ENCODE peak calls at places on chromosomes 3 and 15, in four cellular contexts. H is tibial artery, P is endodermal cell, Q is heart left ventricle. V is an unnamed sample. For H3K36me3, the result is how much of the 10 kb centered on the place peaks cover.

GRCh38 chr3:50324351-50325144 is 2.0 kb upstream of the HYAL2 start:
- DNase-seq in H (peak), P (peak), Q (peak), V (peak)

GRCh38 chr3:155026999-155027591 is 53.0 kb upstream of the MME start:
- DNase-seq in H (no peak), P (no peak), Q (no peak), V (no peak)

GRCh38 chr3:95002665-95003064 is 939.8 kb downstream of the NSUN3 start:
- DNase-seq in H (no peak), P (no peak), Q (no peak), V (no peak)

GRCh38 chr3:74443102-74443501 is 171.4 kb downstream of the CNTN3 start:
- DNase-seq in H (no peak), P (no peak), Q (no peak), V (no peak)

GRCh38 chr15:82919231-82919886 is 33.2 kb downstream of the HOMER2 start:
- DNase-seq in H (peak), P (no peak), Q (peak), V (no peak)

GRCh38 chr3:135109681-135110080 is 314.6 kb downstream of the EPHB1 start:
- DNase-seq in H (no peak), P (no peak), Q (no peak), V (no peak)

GRCh38 chr3:184377882-184378445 is at the start of gene THPO:
- DNase-seq in H (no peak), P (peak), Q (peak), V (peak)

GRCh38 chr3:79767953-79768282 is at the start of gene ROBO1:
- DNase-seq in H (no peak), P (no peak), Q (no peak), V (no peak)

GRCh38 chr3:37174532-37175126 is at the start of gene LRRFIP2:
- DNase-seq in H (no peak), P (no peak), Q (no peak), V (peak)

GRCh38 chr3:34419801-34420200 is 621.4 kb downstream of the PDCD6IP start:
- DNase-seq in H (no peak), P (peak), Q (no peak), V (peak)

GRCh38 chr3:108461641-108462040 is 48.8 kb downstream of the MYH15 start:
- DNase-seq in H (no peak), P (no peak), Q (no peak), V (no peak)

GRCh38 chr3:178583963-178584575 is 47.8 kb downstream of the KCNMB2 start:
- DNase-seq in H (no peak), P (no peak), Q (no peak), V (no peak)

GRCh38 chr15:67048281-67049279 is 16.8 kb upstream of the SMAD3 start:
- DNase-seq in H (peak), P (no peak), Q (no peak), V (no peak)

GRCh38 chr15:66883322-66883911 is 181.4 kb downstream of the SMAD6 start:
- DNase-seq in H (peak), P (peak), Q (peak), V (no peak)

GRCh38 chr15:41279535-41280283 is 48.6 kb downstream of the CHP1 start:
- DNase-seq in H (no peak), P (no peak), Q (no peak), V (no peak)

GRCh38 chr3:190492966-190493365 is 20.9 kb upstream of the IL1RAP start:
- DNase-seq in H (no peak), P (no peak), Q (no peak), V (no peak)

GRCh38 chr15:90901799-90902655 is 1.1 kb upstream of the MAN2A2 start:
- DNase-seq in H (peak), P (peak), Q (peak), V (peak)

GRCh38 chr15:57296473-57297162 is 79.7 kb upstream of the CGNL1 start:
- DNase-seq in H (no peak), P (peak), Q (no peak), V (no peak)

GRCh38 chr15:58958811-58959210 is 25.3 kb upstream of the SLTM start:
- DNase-seq in H (no peak), P (no peak), Q (no peak), V (no peak)

GRCh38 chr3:126412841-126413692 is 18.4 kb downstream of the CFAP100 start:
- DNase-seq in H (peak), P (peak), Q (no peak), V (no peak)

GRCh38 chr3:12222765-12223485 is 64.2 kb upstream of the TIMP4 start:
- DNase-seq in H (no peak), P (no peak), Q (no peak), V (no peak)

GRCh38 chr3:170532573-170532972 is 53.3 kb downstream of the SLC7A14 start:
- DNase-seq in H (no peak), P (no peak), Q (no peak), V (no peak)

GRCh38 chr3:132854856-132855535 is 132.8 kb upstream of the NPHP3 start:
- DNase-seq in H (no peak), P (peak), Q (no peak), V (no peak)

GRCh38 chr15:91849749-91850161 is 3.8 kb upstream of the SLCO3A1 start:
- DNase-seq in H (no peak), P (no peak), Q (no peak), V (peak)

GRCh38 chr3:66508461-66508860 is 7.6 kb upstream of the LRIG1 start:
- DNase-seq in H (no peak), P (no peak), Q (no peak), V (no peak)

GRCh38 chr15:40259021-40259420 is 20.2 kb downstream of the PAK6 start:
- DNase-seq in H (no peak), P (no peak), Q (peak), V (no peak)

GRCh38 chr15:96335429-96335807 is 4.9 kb downstream of the NR2F2 start:
- DNase-seq in H (no peak), P (no peak), Q (no peak), V (no peak)

GRCh38 chr3:135034881-135035440 is 239.9 kb downstream of the EPHB1 start:
- DNase-seq in H (no peak), P (peak), Q (no peak), V (no peak)

GRCh38 chr3:78427303-78427702 is 1340.5 kb downstream of the ROBO1 start:
- DNase-seq in H (no peak), P (no peak), Q (no peak), V (no peak)

GRCh38 chr3:198071602-198072285 is 111.7 kb downstream of the LMLN start:
- DNase-seq in H (no peak), P (peak), Q (no peak), V (peak)

GRCh38 chr3:190229632-190230424 is 92.4 kb downstream of the CLDN1 start:
- DNase-seq in H (no peak), P (no peak), Q (no peak), V (no peak)

GRCh38 chr3:148957586-148957985 is 33.8 kb upstream of the GYG1 start:
- DNase-seq in H (no peak), P (peak), Q (no peak), V (peak)

GRCh38 chr3:10164546-10165393 is at the start of gene IRAK2:
- DNase-seq in H (peak), P (peak), Q (peak), V (no peak)

GRCh38 chr15:93141373-93141790 is 52.4 kb upstream of the RGMA start:
- DNase-seq in H (no peak), P (no peak), Q (no peak), V (no peak)

GRCh38 chr15:64969401-64969800 is 20.3 kb downstream of the SPG21 start:
- DNase-seq in H (no peak), P (no peak), Q (no peak), V (no peak)

GRCh38 chr15:86021281-86022264 is 58.1 kb upstream of the AGBL1 start:
- DNase-seq in H (no peak), P (no peak), Q (no peak), V (no peak)

GRCh38 chr3:53092216-53092615 is 38.0 kb downstream of the RFT1 start:
- DNase-seq in H (no peak), P (no peak), Q (no peak), V (no peak)

GRCh38 chr3:53092942-53093341 is 37.3 kb downstream of the RFT1 start:
- DNase-seq in H (no peak), P (no peak), Q (no peak), V (no peak)

GRCh38 chr3:53085476-53085875 is 39.6 kb upstream of the SFMBT1 start:
- DNase-seq in H (peak), P (no peak), Q (no peak), V (no peak)

GRCh38 chr3:53091011-53091410 is 39.2 kb downstream of the RFT1 start:
- DNase-seq in H (no peak), P (no peak), Q (no peak), V (no peak)

GRCh38 chr3:53089511-53089910 is 40.7 kb downstream of the RFT1 start:
- DNase-seq in H (no peak), P (no peak), Q (peak), V (no peak)
- H3K36me3 ChIP-seq in H (half or more), P (under half), Q (under half), V (under half)

GRCh38 chr3:48294611-48295263 is 38.7 kb downstream of the SPINK8 start:
- DNase-seq in H (no peak), P (no peak), Q (no peak), V (no peak)
- H3K36me3 ChIP-seq in H (half or more), P (half or more), Q (half or more), V (under half)

DNA sequence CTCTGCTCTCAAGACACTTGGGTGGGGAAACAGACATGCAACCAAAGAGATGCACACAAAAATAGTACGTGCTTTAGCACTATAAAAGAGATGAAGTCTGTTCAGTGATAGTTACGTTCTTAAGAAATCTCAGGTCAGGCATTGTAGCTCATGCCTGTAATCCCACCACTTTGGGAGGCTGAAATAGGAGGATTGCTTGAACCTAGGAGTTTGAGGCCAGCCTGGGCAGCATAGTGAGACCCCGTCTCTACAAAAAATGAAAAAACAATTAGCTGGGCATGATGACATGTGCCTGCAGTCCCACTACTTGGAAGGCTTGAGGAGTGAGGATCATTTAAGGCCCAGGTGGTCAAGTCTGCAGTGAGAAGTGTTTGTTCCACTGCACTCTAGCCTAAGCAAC is 35.4 kb upstream of the GP5 start:
- DNase-seq in H (no peak), P (no peak), Q (no peak), V (no peak)
- H3K36me3 ChIP-seq in H (half or more), P (half or more), Q (half or more), V (half or more)

GRCh38 chr3:13325892-13326443 is 94.2 kb downstream of the NUP210 start:
- DNase-seq in H (no peak), P (no peak), Q (no peak), V (peak)
- H3K36me3 ChIP-seq in H (under half), P (under half), Q (under half), V (half or more)

GRCh38 chr3:3806092-3806491 is 6.9 kb downstream of the LRRN1 start:
- DNase-seq in H (no peak), P (no peak), Q (no peak), V (no peak)
- H3K36me3 ChIP-seq in H (under half), P (half or more), Q (under half), V (under half)